ENCODE peak calls at places on chromosomes 6 and 20, in seven cellular contexts. S is activated CD4-positive, alpha-beta T cell treated with anti-CD3 and anti-CD28 coated beads, Interleukin-2, amount 10 ng/mL, durations not matched to agents 7 days and 5 days; O is mesothelial cell of epicardium; A is GM13977; J is HCT116; L is stimulated activated CD8-positive, alpha-beta memory T cell treated with anti-CD3 and anti-CD28 coated beads, Interleukin-4, amount 100 ng/mL, for 1 hour; P is HT1080. V is an unnamed sample.

GRCh38 chr20:48574383-48574782 is 253.4 kb downstream of the PREX1 start:
- DNase-seq in J (peak), A (no peak), P (peak), O (no peak), S (no peak), L (no peak), V (no peak)

GRCh38 chr6:106473807-106474206 is 113.3 kb downstream of the CRYBG1 start:
- DNase-seq in S (no peak), J (no peak), O (no peak), A (no peak), P (peak), L (no peak), V (no peak)

GRCh38 chr6:117306227-117306784 is 40.9 kb downstream of the VGLL2 start:
- DNase-seq in P (no peak), A (no peak), O (no peak), J (no peak), L (no peak), S (no peak), V (no peak)

GRCh38 chr20:50027611-50028105 is 44.9 kb downstream of the SNAI1 start:
- DNase-seq in J (no peak), P (peak), A (no peak), S (no peak), L (no peak), O (no peak), V (no peak)

GRCh38 chr20:44959082-44959895 is 908 bp downstream of the TOMM34 start:
- DNase-seq in L (peak), J (no peak), S (peak), A (peak), P (peak), O (no peak), V (peak)

GRCh38 chr6:17729223-17730077 is 22.7 kb upstream of the NUP153 start:
- DNase-seq in P (no peak), J (no peak), L (no peak), A (no peak), O (no peak), S (no peak), V (no peak)

GRCh38 chr6:15427360-15428070 is 181.6 kb downstream of the JARID2 start:
- DNase-seq in J (no peak), S (no peak), P (peak), L (no peak), A (no peak), O (no peak), V (no peak)

GRCh38 chr6:3849681-3850450 is 693 bp downstream of the FAM50B start:
- DNase-seq in J (no peak), A (no peak), O (no peak), P (no peak), L (no peak), S (no peak), V (no peak)

GRCh38 chr20:34705383-34706021 is 1.4 kb downstream of the TP53INP2 start:
- DNase-seq in P (peak), J (no peak), A (no peak), S (peak), O (no peak), L (no peak), V (no peak)

GRCh38 chr6:130760006-130760405 is 67.2 kb upstream of the SMLR1 start:
- DNase-seq in J (peak), L (no peak), A (no peak), S (no peak), P (peak), O (no peak), V (no peak)

GRCh38 chr6:20936949-20937348 is 402.7 kb downstream of the CDKAL1 start:
- DNase-seq in P (no peak), S (no peak), A (no peak), L (no peak), J (no peak), O (no peak), V (no peak)

GRCh38 chr6:6711832-6712231 is 123.3 kb downstream of the LY86 start:
- DNase-seq in A (no peak), L (no peak), S (peak), J (no peak), P (no peak), O (no peak), V (no peak)

GRCh38 chr6:25655746-25656145 is 3.7 kb downstream of the SCGN start:
- DNase-seq in L (no peak), P (no peak), O (no peak), J (no peak), A (no peak), S (no peak), V (no peak)

GRCh38 chr20:33025318-33025876 is 6.1 kb upstream of the BPIFB6 start:
- DNase-seq in S (no peak), P (no peak), L (no peak), O (no peak), J (no peak), A (no peak), V (no peak)

GRCh38 chr20:50020283-50020682 is 37.5 kb downstream of the SNAI1 start:
- DNase-seq in J (no peak), P (peak), S (no peak), L (no peak), A (no peak), O (no peak), V (no peak)

GRCh38 chr20:32672982-32673727 is 586 bp downstream of the C20orf203 start:
- DNase-seq in J (no peak), S (peak), L (no peak), P (no peak), O (no peak), A (peak), V (no peak)

GRCh38 chr6:124536792-124537191 is 425.4 kb upstream of the RNF217 start:
- DNase-seq in O (no peak), L (no peak), J (no peak), S (no peak), P (no peak), A (no peak), V (no peak)

GRCh38 chr6:109465772-109466171 is 10.2 kb upstream of the MICAL1 start:
- DNase-seq in J (no peak), S (no peak), L (no peak), A (no peak), O (no peak), P (no peak), V (no peak)

GRCh38 chr6:110561708-110562107 is 85.3 kb upstream of the SLC22A16 start:
- DNase-seq in A (no peak), O (no peak), S (no peak), J (no peak), P (no peak), L (no peak), V (no peak)

GRCh38 chr6:110542311-110543024 is 66.1 kb upstream of the SLC22A16 start:
- DNase-seq in L (no peak), O (no peak), J (no peak), P (no peak), A (no peak), S (no peak), V (no peak)

GRCh38 chr20:52152416-52152815 is 39.2 kb downstream of the ZFP64 start:
- DNase-seq in J (no peak), S (no peak), L (no peak), P (no peak), O (no peak), A (no peak), V (no peak)

GRCh38 chr6:165308926-165309731 is at the start of gene C6orf118:
- DNase-seq in A (no peak), P (peak), S (no peak), L (no peak), J (no peak), O (peak), V (no peak)

GRCh38 chr20:25021336-25021735 is 28.8 kb upstream of the APMAP start:
- DNase-seq in A (no peak), J (no peak), L (no peak), O (no peak), P (no peak), S (no peak), V (no peak)

V was measured in CD4-positive, alpha-beta memory T cell.